ENCODE peak calls at places on chromosomes 5 and 9, in ten cellular contexts. One of them, this sample, is unnamed.

GRCh38 chr9:81132318-81132717 is 557.0 kb downstream of the TLE1 start:
- DNase-seq in T-helper 1 cell: no peak
- DNase-seq in mucosa of descending colon: no peak
- DNase-seq in coronary artery: no peak
- DNase-seq in nephron progenitor cell: no peak
- DNase-seq in endothelial cell: no peak
- DNase-seq in T-helper 17 cell: no peak
- DNase-seq in activated naive CD4-positive, alpha-beta T cell: no peak
- DNase-seq in activated CD4-positive, alpha-beta T cell treated with anti-CD3 and anti-CD28 coated beads, Interleukin-2, amount 50 U/mL, for 1 hour: no peak
- DNase-seq in stimulated activated CD8-positive, alpha-beta memory T cell treated with anti-CD3 and anti-CD28 coated beads, Interleukin-15, amount 100 ng/mL, for 4 hours: no peak
- DNase-seq in this sample: no peak

GRCh38 chr5:150153957-150154617 is 1.6 kb downstream of the PDGFRB start:
- DNase-seq in coronary artery: no peak
- DNase-seq in T-helper 1 cell: no peak
- DNase-seq in stimulated activated CD8-positive, alpha-beta memory T cell treated with anti-CD3 and anti-CD28 coated beads, Interleukin-15, amount 100 ng/mL, for 4 hours: no peak
- DNase-seq in activated CD4-positive, alpha-beta T cell treated with anti-CD3 and anti-CD28 coated beads, Interleukin-2, amount 50 U/mL, for 1 hour: no peak
- DNase-seq in activated naive CD4-positive, alpha-beta T cell: no peak
- DNase-seq in nephron progenitor cell: no peak
- DNase-seq in endothelial cell: no peak
- DNase-seq in mucosa of descending colon: no peak
- DNase-seq in T-helper 17 cell: no peak
- DNase-seq in this sample: no peak

GRCh38 chr5:155834271-155834975 is 492.5 kb upstream of the SGCD start:
- DNase-seq in nephron progenitor cell: no peak
- DNase-seq in T-helper 1 cell: no peak
- DNase-seq in activated naive CD4-positive, alpha-beta T cell: no peak
- DNase-seq in endothelial cell: no peak
- DNase-seq in stimulated activated CD8-positive, alpha-beta memory T cell treated with anti-CD3 and anti-CD28 coated beads, Interleukin-15, amount 100 ng/mL, for 4 hours: no peak
- DNase-seq in activated CD4-positive, alpha-beta T cell treated with anti-CD3 and anti-CD28 coated beads, Interleukin-2, amount 50 U/mL, for 1 hour: no peak
- DNase-seq in T-helper 17 cell: no peak
- DNase-seq in mucosa of descending colon: no peak
- DNase-seq in coronary artery: no peak
- DNase-seq in this sample: no peak

GRCh38 chr9:17829812-17830385 is 251.0 kb downstream of the SH3GL2 start:
- DNase-seq in nephron progenitor cell: no peak
- DNase-seq in T-helper 17 cell: no peak
- DNase-seq in T-helper 1 cell: no peak
- DNase-seq in endothelial cell: no peak
- DNase-seq in coronary artery: no peak
- DNase-seq in stimulated activated CD8-positive, alpha-beta memory T cell treated with anti-CD3 and anti-CD28 coated beads, Interleukin-15, amount 100 ng/mL, for 4 hours: no peak
- DNase-seq in mucosa of descending colon: no peak
- DNase-seq in activated naive CD4-positive, alpha-beta T cell: no peak
- DNase-seq in activated CD4-positive, alpha-beta T cell treated with anti-CD3 and anti-CD28 coated beads, Interleukin-2, amount 50 U/mL, for 1 hour: no peak
- DNase-seq in this sample: no peak

GRCh38 chr5:1526681-1527131 is 2.9 kb upstream of the LPCAT1 start:
- DNase-seq in activated naive CD4-positive, alpha-beta T cell: no peak
- DNase-seq in stimulated activated CD8-positive, alpha-beta memory T cell treated with anti-CD3 and anti-CD28 coated beads, Interleukin-15, amount 100 ng/mL, for 4 hours: no peak
- DNase-seq in mucosa of descending colon: no peak
- DNase-seq in activated CD4-positive, alpha-beta T cell treated with anti-CD3 and anti-CD28 coated beads, Interleukin-2, amount 50 U/mL, for 1 hour: no peak
- DNase-seq in nephron progenitor cell: no peak
- DNase-seq in endothelial cell: no peak
- DNase-seq in T-helper 1 cell: no peak
- DNase-seq in coronary artery: peak
- DNase-seq in T-helper 17 cell: no peak
- DNase-seq in this sample: peak

GRCh38 chr5:33641722-33642505 is 201.1 kb downstream of the TARS1 start:
- DNase-seq in stimulated activated CD8-positive, alpha-beta memory T cell treated with anti-CD3 and anti-CD28 coated beads, Interleukin-15, amount 100 ng/mL, for 4 hours: no peak
- DNase-seq in T-helper 1 cell: no peak
- DNase-seq in nephron progenitor cell: no peak
- DNase-seq in mucosa of descending colon: no peak
- DNase-seq in endothelial cell: no peak
- DNase-seq in activated naive CD4-positive, alpha-beta T cell: no peak
- DNase-seq in T-helper 17 cell: no peak
- DNase-seq in activated CD4-positive, alpha-beta T cell treated with anti-CD3 and anti-CD28 coated beads, Interleukin-2, amount 50 U/mL, for 1 hour: no peak
- DNase-seq in coronary artery: no peak
- DNase-seq in this sample: no peak

GRCh38 chr5:120655828-120656435 is 191.8 kb downstream of the PRR16 start:
- DNase-seq in T-helper 1 cell: no peak
- DNase-seq in coronary artery: no peak
- DNase-seq in endothelial cell: peak
- DNase-seq in mucosa of descending colon: no peak
- DNase-seq in T-helper 17 cell: no peak
- DNase-seq in stimulated activated CD8-positive, alpha-beta memory T cell treated with anti-CD3 and anti-CD28 coated beads, Interleukin-15, amount 100 ng/mL, for 4 hours: no peak
- DNase-seq in activated CD4-positive, alpha-beta T cell treated with anti-CD3 and anti-CD28 coated beads, Interleukin-2, amount 50 U/mL, for 1 hour: no peak
- DNase-seq in activated naive CD4-positive, alpha-beta T cell: no peak
- DNase-seq in nephron progenitor cell: peak
- DNase-seq in this sample: no peak

GRCh38 chr9:84953797-84954695 is 284.5 kb downstream of the NTRK2 start:
- DNase-seq in activated naive CD4-positive, alpha-beta T cell: no peak
- DNase-seq in mucosa of descending colon: peak
- DNase-seq in nephron progenitor cell: peak
- DNase-seq in stimulated activated CD8-positive, alpha-beta memory T cell treated with anti-CD3 and anti-CD28 coated beads, Interleukin-15, amount 100 ng/mL, for 4 hours: no peak
- DNase-seq in activated CD4-positive, alpha-beta T cell treated with anti-CD3 and anti-CD28 coated beads, Interleukin-2, amount 50 U/mL, for 1 hour: peak
- DNase-seq in T-helper 17 cell: peak
- DNase-seq in endothelial cell: peak
- DNase-seq in T-helper 1 cell: no peak
- DNase-seq in coronary artery: peak
- DNase-seq in this sample: peak

GRCh38 chr5:126808619-126809018 is 31.7 kb downstream of the LMNB1 start:
- DNase-seq in stimulated activated CD8-positive, alpha-beta memory T cell treated with anti-CD3 and anti-CD28 coated beads, Interleukin-15, amount 100 ng/mL, for 4 hours: no peak
- DNase-seq in mucosa of descending colon: no peak
- DNase-seq in endothelial cell: no peak
- DNase-seq in T-helper 1 cell: no peak
- DNase-seq in T-helper 17 cell: no peak
- DNase-seq in coronary artery: no peak
- DNase-seq in activated CD4-positive, alpha-beta T cell treated with anti-CD3 and anti-CD28 coated beads, Interleukin-2, amount 50 U/mL, for 1 hour: no peak
- DNase-seq in nephron progenitor cell: no peak
- DNase-seq in activated naive CD4-positive, alpha-beta T cell: no peak
- DNase-seq in this sample: no peak

GRCh38 chr5:157390179-157390923 is 69.7 kb upstream of the NIPAL4 start:
- DNase-seq in stimulated activated CD8-positive, alpha-beta memory T cell treated with anti-CD3 and anti-CD28 coated beads, Interleukin-15, amount 100 ng/mL, for 4 hours: peak
- DNase-seq in coronary artery: no peak
- DNase-seq in T-helper 1 cell: peak
- DNase-seq in T-helper 17 cell: peak
- DNase-seq in mucosa of descending colon: no peak
- DNase-seq in nephron progenitor cell: no peak
- DNase-seq in endothelial cell: no peak
- DNase-seq in activated CD4-positive, alpha-beta T cell treated with anti-CD3 and anti-CD28 coated beads, Interleukin-2, amount 50 U/mL, for 1 hour: peak
- DNase-seq in activated naive CD4-positive, alpha-beta T cell: no peak
- DNase-seq in this sample: no peak

GRCh38 chr9:33917036-33917435 is 100.1 kb downstream of the UBE2R2 start:
- DNase-seq in stimulated activated CD8-positive, alpha-beta memory T cell treated with anti-CD3 and anti-CD28 coated beads, Interleukin-15, amount 100 ng/mL, for 4 hours: no peak
- DNase-seq in endothelial cell: no peak
- DNase-seq in activated CD4-positive, alpha-beta T cell treated with anti-CD3 and anti-CD28 coated beads, Interleukin-2, amount 50 U/mL, for 1 hour: no peak
- DNase-seq in T-helper 1 cell: no peak
- DNase-seq in T-helper 17 cell: no peak
- DNase-seq in coronary artery: no peak
- DNase-seq in activated naive CD4-positive, alpha-beta T cell: no peak
- DNase-seq in nephron progenitor cell: no peak
- DNase-seq in mucosa of descending colon: no peak
- DNase-seq in this sample: no peak

GRCh38 chr5:142821027-142821732 is 51.0 kb downstream of the ARHGAP26 start:
- DNase-seq in T-helper 17 cell: no peak
- DNase-seq in coronary artery: no peak
- DNase-seq in endothelial cell: no peak
- DNase-seq in activated naive CD4-positive, alpha-beta T cell: no peak
- DNase-seq in T-helper 1 cell: no peak
- DNase-seq in nephron progenitor cell: no peak
- DNase-seq in mucosa of descending colon: no peak
- DNase-seq in stimulated activated CD8-positive, alpha-beta memory T cell treated with anti-CD3 and anti-CD28 coated beads, Interleukin-15, amount 100 ng/mL, for 4 hours: no peak
- DNase-seq in activated CD4-positive, alpha-beta T cell treated with anti-CD3 and anti-CD28 coated beads, Interleukin-2, amount 50 U/mL, for 1 hour: no peak
- DNase-seq in this sample: no peak

GRCh38 chr5:57311921-57312320 is 138.1 kb downstream of the GPBP1 start:
- DNase-seq in endothelial cell: no peak
- DNase-seq in T-helper 17 cell: no peak
- DNase-seq in nephron progenitor cell: no peak
- DNase-seq in activated naive CD4-positive, alpha-beta T cell: no peak
- DNase-seq in mucosa of descending colon: no peak
- DNase-seq in coronary artery: no peak
- DNase-seq in T-helper 1 cell: no peak
- DNase-seq in stimulated activated CD8-positive, alpha-beta memory T cell treated with anti-CD3 and anti-CD28 coated beads, Interleukin-15, amount 100 ng/mL, for 4 hours: no peak
- DNase-seq in activated CD4-positive, alpha-beta T cell treated with anti-CD3 and anti-CD28 coated beads, Interleukin-2, amount 50 U/mL, for 1 hour: no peak
- DNase-seq in this sample: no peak

GRCh38 chr9:88775966-88776365 is 215.3 kb upstream of the S1PR3 start:
- DNase-seq in activated naive CD4-positive, alpha-beta T cell: no peak
- DNase-seq in mucosa of descending colon: no peak
- DNase-seq in nephron progenitor cell: no peak
- DNase-seq in activated CD4-positive, alpha-beta T cell treated with anti-CD3 and anti-CD28 coated beads, Interleukin-2, amount 50 U/mL, for 1 hour: no peak
- DNase-seq in endothelial cell: no peak
- DNase-seq in coronary artery: no peak
- DNase-seq in T-helper 1 cell: no peak
- DNase-seq in stimulated activated CD8-positive, alpha-beta memory T cell treated with anti-CD3 and anti-CD28 coated beads, Interleukin-15, amount 100 ng/mL, for 4 hours: no peak
- DNase-seq in T-helper 17 cell: no peak
- DNase-seq in this sample: no peak

GRCh38 chr5:664994-665360 is 28.2 kb downstream of the TPPP start:
- DNase-seq in stimulated activated CD8-positive, alpha-beta memory T cell treated with anti-CD3 and anti-CD28 coated beads, Interleukin-15, amount 100 ng/mL, for 4 hours: no peak
- DNase-seq in mucosa of descending colon: no peak
- DNase-seq in T-helper 17 cell: no peak
- DNase-seq in nephron progenitor cell: no peak
- DNase-seq in T-helper 1 cell: no peak
- DNase-seq in endothelial cell: no peak
- DNase-seq in activated CD4-positive, alpha-beta T cell treated with anti-CD3 and anti-CD28 coated beads, Interleukin-2, amount 50 U/mL, for 1 hour: no peak
- DNase-seq in coronary artery: no peak
- DNase-seq in activated naive CD4-positive, alpha-beta T cell: no peak
- DNase-seq in this sample: no peak

GRCh38 chr5:109928046-109928445 is 238.3 kb downstream of the MAN2A1 start:
- DNase-seq in mucosa of descending colon: no peak
- DNase-seq in activated CD4-positive, alpha-beta T cell treated with anti-CD3 and anti-CD28 coated beads, Interleukin-2, amount 50 U/mL, for 1 hour: no peak
- DNase-seq in activated naive CD4-positive, alpha-beta T cell: no peak
- DNase-seq in T-helper 17 cell: no peak
- DNase-seq in endothelial cell: no peak
- DNase-seq in coronary artery: no peak
- DNase-seq in T-helper 1 cell: no peak
- DNase-seq in nephron progenitor cell: no peak
- DNase-seq in stimulated activated CD8-positive, alpha-beta memory T cell treated with anti-CD3 and anti-CD28 coated beads, Interleukin-15, amount 100 ng/mL, for 4 hours: no peak
- DNase-seq in this sample: no peak

This sample was measured in pancreas.